ENCODE peak calls at places on chromosome 6, in four cellular contexts. U is colonic mucosa, F is Calu3, M is AG04449. I is an unnamed sample.

GRCh38 chr6:156887623-156888269 is 110.6 kb downstream of the ARID1B start:
- DNase-seq in U (no peak), F (no peak), M (no peak), I (no peak)

GRCh38 chr6:57021086-57021720 is 25.3 kb upstream of the KIAA1586 start:
- DNase-seq in U (no peak), F (no peak), M (peak; percentile 3), I (no peak)

GRCh38 chr6:39239527-39240154 is 10.4 kb upstream of the KCNK5 start:
- DNase-seq in U (no peak), F (no peak), M (no peak), I (no peak)

GRCh38 chr6:66865771-66866170 is 1158.7 kb upstream of the EYS start:
- DNase-seq in U (no peak), F (no peak), M (no peak), I (no peak)

GRCh38 chr6:83976871-83977270 is 56.7 kb upstream of the MRAP2 start:
- DNase-seq in U (no peak), F (no peak), M (no peak), I (no peak)

GRCh38 chr6:169096326-169096882 is 157.2 kb downstream of the THBS2 start:
- DNase-seq in U (no peak), F (no peak), M (no peak), I (peak; percentile 62)

GRCh38 chr6:7916959-7917358 is 6.4 kb upstream of the TXNDC5 start:
- DNase-seq in U (no peak), F (no peak), M (no peak), I (no peak)

GRCh38 chr6:164013480-164014208 is 599.1 kb downstream of the QKI start:
- DNase-seq in U (no peak), F (no peak), M (no peak), I (no peak)

GRCh38 chr6:37866590-37867507 is 47.3 kb downstream of the ZFAND3 start:
- DNase-seq in U (no peak), F (no peak), M (no peak), I (no peak)

GRCh38 chr6:111210074-111210729 is 122.9 kb downstream of the SLC16A10 start:
- DNase-seq in U (no peak), F (peak; percentile 38), M (no peak), I (no peak)

GRCh38 chr6:121247386-121247785 is 86.9 kb downstream of the TBC1D32 start:
- DNase-seq in U (no peak), F (no peak), M (no peak), I (no peak)

GRCh38 chr6:31559958-31560696 is 12.0 kb upstream of the LTA start:
- DNase-seq in U (no peak), F (peak; percentile 68), M (no peak), I (no peak)

GRCh38 chr6:37373822-37374514 is 20.2 kb downstream of the RNF8 start:
- DNase-seq in U (no peak), F (no peak), M (no peak), I (no peak)

GRCh38 chr6:83824388-83824801 is 28.8 kb upstream of the RIPPLY2 start:
- DNase-seq in U (no peak), F (no peak), M (no peak), I (no peak)

GRCh38 chr6:38973178-38974057 is 75.2 kb upstream of the GLP1R start:
- DNase-seq in U (no peak), F (peak; percentile 69), M (peak; percentile 19), I (no peak)

GRCh38 chr6:116060572-116061283 is at the start of gene FRK:
- DNase-seq in U (peak; percentile 86), F (peak; percentile 77), M (no peak), I (no peak)

GRCh38 chr6:68197356-68197755 is 437.7 kb upstream of the ADGRB3 start:
- DNase-seq in U (no peak), F (no peak), M (no peak), I (no peak)

GRCh38 chr6:158825038-158825950 is 6.1 kb upstream of the EZR start:
- DNase-seq in U (no peak), F (no peak), M (no peak), I (no peak)

DNA sequence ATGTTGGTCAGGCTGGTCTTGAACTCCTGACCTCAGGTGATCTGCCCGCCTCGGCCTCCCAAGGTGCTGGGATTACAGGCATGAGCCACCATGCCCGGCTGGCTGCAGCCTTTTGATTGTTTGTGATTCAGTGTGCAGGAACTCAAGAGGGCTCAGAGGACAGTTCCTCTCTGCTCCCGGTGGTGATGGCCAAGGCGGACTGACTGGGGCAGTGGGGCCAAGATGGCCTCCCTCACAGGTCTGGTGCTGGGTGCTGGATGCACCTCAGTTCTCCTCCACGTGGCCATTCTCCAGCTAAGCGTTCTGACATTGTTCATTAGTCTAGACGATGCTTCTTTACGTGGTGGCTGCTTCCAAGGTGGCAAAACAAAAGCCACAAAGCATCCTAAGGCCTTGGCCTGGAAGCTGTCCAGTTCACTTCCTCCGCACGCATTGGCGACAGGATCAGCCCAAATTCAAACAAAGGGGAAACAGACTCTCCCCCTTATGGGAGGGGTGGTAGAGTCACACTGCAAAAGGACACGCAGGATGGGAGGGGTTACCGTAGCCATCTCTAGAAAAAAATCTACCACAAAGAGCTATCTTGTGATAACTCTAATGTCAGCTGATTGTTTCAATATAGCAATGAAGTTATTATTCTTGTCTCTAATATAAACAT is 146.9 kb downstream of the FOXC1 start:
- DNase-seq in U (no peak), F (no peak), M (no peak), I (no peak)
- TF ChIP-seq CTCF in U (no peak), F (no peak), M (no peak), I (no peak)

DNA sequence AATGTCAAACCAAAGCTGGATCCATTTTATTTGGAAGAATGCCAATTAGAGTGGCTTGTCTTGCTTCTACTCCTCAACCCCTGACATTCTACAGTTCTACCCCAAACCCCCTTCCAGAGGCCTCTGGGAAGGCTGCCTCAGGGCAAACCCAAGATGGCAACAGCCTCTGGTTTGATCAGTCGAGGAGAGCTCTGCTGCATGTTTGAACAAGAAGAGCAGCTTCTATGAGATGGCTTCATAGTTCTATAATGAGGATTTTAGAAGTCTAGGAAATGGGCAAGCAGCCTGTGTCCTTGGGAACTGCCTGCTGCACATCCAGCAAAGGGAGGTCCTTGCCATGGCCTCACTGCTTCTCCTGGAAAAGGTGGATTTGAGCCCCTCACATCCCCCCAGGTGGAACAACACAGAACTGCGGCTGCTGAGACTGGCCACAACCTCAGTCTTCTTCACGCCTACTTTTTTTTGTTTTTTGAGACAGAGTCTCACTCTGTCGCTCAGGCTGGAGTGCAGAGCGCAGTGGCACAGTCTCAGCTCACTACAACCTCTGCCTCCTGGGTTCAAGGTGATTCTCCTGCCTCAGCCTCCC is 37.9 kb downstream of the ZC3H12D start:
- DNase-seq in U (no peak), F (no peak), M (no peak), I (no peak)
- TF ChIP-seq CTCF in U (no peak), F (no peak), M (no peak), I (no peak)

DNA sequence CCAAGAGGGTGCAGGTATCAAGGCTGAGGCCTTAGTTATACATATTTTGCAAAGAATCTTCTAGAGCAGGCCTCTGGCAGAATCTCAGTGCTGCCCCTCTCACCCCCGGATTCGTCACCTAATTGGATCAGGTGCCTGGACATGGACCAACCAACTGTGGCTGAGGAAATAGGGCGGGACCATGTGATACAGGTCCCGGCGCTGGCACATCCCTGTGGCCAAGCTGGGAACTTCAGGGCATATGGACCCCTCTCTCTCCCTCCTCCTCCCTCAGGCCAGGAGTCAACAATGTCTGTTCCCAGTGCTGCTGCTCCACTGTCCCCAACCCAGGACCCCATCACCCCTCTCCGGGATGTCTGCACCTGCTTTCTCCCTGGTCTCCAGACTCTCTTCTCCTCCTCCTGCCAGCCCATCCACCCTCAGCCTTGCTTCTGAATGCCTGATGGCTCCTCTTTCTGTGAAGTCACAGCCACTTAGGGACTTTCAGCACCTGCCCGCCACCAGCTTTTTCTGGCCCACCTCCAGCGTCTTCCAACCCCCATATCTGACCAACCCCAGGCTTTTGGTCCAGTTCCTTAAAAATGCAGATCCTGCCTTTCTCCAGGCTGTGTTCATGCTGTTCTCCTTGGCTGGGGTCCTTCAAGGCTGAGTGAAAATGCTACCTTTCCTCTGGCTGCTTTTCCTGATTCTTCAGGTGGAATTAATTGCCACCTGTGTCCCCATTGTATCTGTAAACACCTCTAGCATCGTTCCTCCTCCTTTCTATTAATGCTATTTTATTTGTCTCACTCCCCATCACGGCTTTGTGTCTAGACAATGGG is 19.0 kb upstream of the MLN start:
- DNase-seq in U (no peak), F (peak; percentile 57), M (no peak), I (no peak)
- TF ChIP-seq CTCF in U (no peak), F (peak; percentile 18), M (peak; percentile 28), I (peak; percentile 34)

GRCh38 chr6:137589067-137589848 is 95.1 kb upstream of the OLIG3 start:
- DNase-seq in U (peak; percentile 18), F (peak; percentile 27), M (no peak), I (no peak)
- TF ChIP-seq CTCF in U (peak; percentile 30), F (peak; percentile 55), M (peak; percentile 39), I (peak; percentile 16)

GRCh38 chr6:41150671-41151070 is 3.5 kb downstream of the TREML1 start:
- DNase-seq in U (no peak), F (no peak), M (no peak), I (no peak)
- TF ChIP-seq CTCF in U (no peak), F (no peak), M (no peak), I (no peak)

GRCh38 chr6:44341095-44341890 is 1.2 kb upstream of the SPATS1 start:
- DNase-seq in U (no peak), F (no peak), M (no peak), I (no peak)

GRCh38 chr6:44335631-44336030 is 6.8 kb upstream of the SPATS1 start:
- DNase-seq in U (no peak), F (no peak), M (no peak), I (no peak)

GRCh38 chr6:44339301-44339700 is 3.1 kb upstream of the SPATS1 start:
- DNase-seq in U (no peak), F (no peak), M (no peak), I (no peak)

GRCh38 chr6:44339763-44340625 is 2.5 kb upstream of the SPATS1 start:
- DNase-seq in U (no peak), F (no peak), M (no peak), I (no peak)

DNA sequence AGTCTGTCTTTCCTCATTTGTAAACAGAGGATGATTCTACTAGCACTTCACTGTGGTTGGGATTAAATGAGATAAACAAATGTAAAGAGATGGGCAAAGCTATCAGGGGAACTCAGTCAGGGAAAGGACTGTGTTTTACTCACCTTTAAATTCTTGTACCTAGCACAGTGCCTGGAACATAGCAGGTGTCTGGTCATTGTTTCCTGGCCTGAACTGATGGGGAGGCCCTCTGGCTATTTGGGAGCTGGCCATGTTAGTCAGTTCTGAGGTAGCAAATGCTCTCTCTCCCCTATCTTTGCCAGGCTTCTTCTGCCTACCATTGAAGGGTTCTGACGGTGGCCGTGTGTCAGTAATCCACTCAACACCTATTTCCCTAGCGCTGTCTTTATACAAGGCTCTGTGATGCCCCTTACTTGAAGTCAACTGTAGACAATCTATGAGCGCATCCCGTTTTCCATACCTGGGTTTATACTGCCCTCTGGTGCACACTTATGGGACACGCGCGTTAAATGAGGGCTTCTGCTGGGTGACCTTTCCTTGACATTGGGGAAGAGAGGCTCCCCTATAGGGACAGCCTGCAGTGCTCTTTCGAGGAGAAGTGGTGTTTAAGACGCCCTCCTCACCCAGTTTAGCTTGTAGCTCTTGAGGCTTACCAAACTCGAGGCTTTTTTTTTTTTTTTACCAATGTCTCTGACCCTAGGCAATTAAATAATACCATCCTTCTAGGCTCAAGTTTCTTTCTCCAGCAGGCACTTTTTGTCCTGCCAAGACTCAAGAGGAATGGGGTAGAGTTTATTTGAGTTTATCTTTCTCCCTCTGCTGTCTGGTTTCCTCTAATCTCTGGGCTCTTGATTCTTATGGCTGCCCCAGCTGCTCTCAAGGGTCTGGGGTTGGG is 4.0 kb upstream of the SPATS1 start:
- DNase-seq in U (peak; percentile 68), F (peak; percentile 77), M (no peak), I (no peak)
- TF ChIP-seq CTCF in U (peak; percentile 52), F (peak; percentile 84), M (peak; percentile 75), I (peak; percentile 80)